ENCODE peak calls at places on chromosomes 16 and 17, in four cellular contexts. B is CD8-positive, alpha-beta T cell; G is BE2C; E is heart left ventricle. J is an unnamed sample.

GRCh38 chr17:36850794-36851193 is 86.5 kb upstream of the LHX1 start:
- DNase-seq in B (no peak), G (no peak), E (no peak), J (no peak)

GRCh38 chr16:22388101-22388644 is 13.8 kb upstream of the CDR2 start:
- DNase-seq in B (no peak), G (no peak), E (no peak), J (no peak)

GRCh38 chr16:1188781-1189189 is 35.9 kb downstream of the CACNA1H start:
- DNase-seq in B (peak), G (no peak), E (peak), J (no peak)

GRCh38 chr16:22763655-22764054 is 50.3 kb upstream of the HS3ST2 start:
- DNase-seq in B (no peak), G (peak), E (no peak), J (no peak)

GRCh38 chr16:47431960-47432359 is 28.9 kb downstream of the ITFG1 start:
- DNase-seq in B (no peak), G (no peak), E (no peak), J (no peak)

GRCh38 chr17:35896011-35896587 is 15.9 kb upstream of the CCL5 start:
- DNase-seq in B (no peak), G (no peak), E (no peak), J (no peak)

GRCh38 chr16:24332178-24332577 is 76.0 kb downstream of the CACNG3 start:
- DNase-seq in B (no peak), G (no peak), E (no peak), J (no peak)

GRCh38 chr17:49823614-49824013 is 24.3 kb downstream of the TAC4 start:
- DNase-seq in B (no peak), G (no peak), E (no peak), J (no peak)

GRCh38 chr17:32015245-32016013 is 8.2 kb downstream of the LRRC37B start:
- DNase-seq in B (no peak), G (no peak), E (no peak), J (no peak)

GRCh38 chr17:65886240-65886639 is 305.7 kb downstream of the CEP112 start:
- DNase-seq in B (no peak), G (no peak), E (no peak), J (no peak)

GRCh38 chr16:29310852-29311314 is 95.6 kb downstream of the NPIPB11 start:
- DNase-seq in B (no peak), G (no peak), E (no peak), J (no peak)

GRCh38 chr17:17539591-17539990 is 43.4 kb upstream of the RASD1 start:
- DNase-seq in B (no peak), G (no peak), E (no peak), J (no peak)

GRCh38 chr16:30186782-30187555 is 3.6 kb downstream of the CORO1A start:
- DNase-seq in B (peak), G (peak), E (peak), J (no peak)

GRCh38 chr17:76554131-76554530 is 14.3 kb downstream of the PRCD start:
- DNase-seq in B (no peak), G (no peak), E (peak), J (no peak)

GRCh38 chr16:52812945-52813556 is 239.6 kb downstream of the CHD9NB start:
- DNase-seq in B (no peak), G (no peak), E (no peak), J (no peak)

GRCh38 chr16:82044585-82044911 is 9.5 kb downstream of the HSD17B2 start:
- DNase-seq in B (no peak), G (no peak), E (no peak), J (no peak)

GRCh38 chr16:52914428-52914827 is 138.3 kb downstream of the CHD9NB start:
- DNase-seq in B (no peak), G (no peak), E (no peak), J (no peak)

GRCh38 chr16:12341423-12341822 is 364.9 kb downstream of the SNX29 start:
- DNase-seq in B (no peak), G (no peak), E (no peak), J (no peak)

GRCh38 chr16:48971571-48972071 is 310.0 kb downstream of the CBLN1 start:
- DNase-seq in B (no peak), G (no peak), E (no peak), J (no peak)

GRCh38 chr16:20938426-20938825 is 37.9 kb downstream of the LYRM1 start:
- DNase-seq in B (no peak), G (no peak), E (no peak), J (no peak)

GRCh38 chr16:67393790-67394270 is 532 bp upstream of the TPPP3 start:
- DNase-seq in B (no peak), G (no peak), E (peak), J (no peak)

GRCh38 chr16:3954411-3954921 is 74.0 kb upstream of the CREBBP start:
- DNase-seq in B (no peak), G (no peak), E (no peak), J (no peak)

GRCh38 chr16:20910781-20911321 is 10.3 kb downstream of the LYRM1 start:
- DNase-seq in B (no peak), G (no peak), E (no peak), J (no peak)

GRCh38 chr16:81645303-81645702 is 133.8 kb upstream of the PLCG2 start:
- DNase-seq in B (no peak), G (peak), E (peak), J (peak)

GRCh38 chr17:78268960-78269892 is 37.8 kb downstream of the TMEM235 start:
- DNase-seq in B (no peak), G (no peak), E (no peak), J (no peak)

GRCh38 chr16:89120281-89120680 is 26.6 kb downstream of the ACSF3 start:
- DNase-seq in B (no peak), G (no peak), E (peak), J (no peak)

GRCh38 chr17:80774146-80774545 is 217.5 kb upstream of the CHMP6 start:
- DNase-seq in B (no peak), G (no peak), E (no peak), J (no peak)

GRCh38 chr17:77892031-77892430 is 66.5 kb upstream of the TNRC6C start:
- DNase-seq in B (no peak), G (no peak), E (no peak), J (no peak)

GRCh38 chr17:80254396-80255241 is 6.0 kb upstream of the RNF213 start:
- DNase-seq in B (no peak), G (no peak), E (no peak), J (no peak)

GRCh38 chr16:71722801-71723536 is 1.5 kb downstream of the PHLPP2 start:
- DNase-seq in B (peak), G (peak), E (peak), J (peak)

GRCh38 chr17:16463341-16464000 is 28.5 kb downstream of the LRRC75A start:
- DNase-seq in B (no peak), G (peak), E (peak), J (no peak)

GRCh38 chr16:54447606-54448440 is 161.2 kb upstream of the IRX3 start:
- DNase-seq in B (no peak), G (no peak), E (no peak), J (peak)

GRCh38 chr17:16944334-16945140 is 27.4 kb downstream of the TNFRSF13B start:
- DNase-seq in B (no peak), G (no peak), E (no peak), J (peak)

GRCh38 chr16:4081577-4082021 is 34.6 kb downstream of the ADCY9 start:
- DNase-seq in B (peak), G (no peak), E (no peak), J (peak)

GRCh38 chr17:34241062-34241461 is 14.0 kb upstream of the CCL2 start:
- DNase-seq in B (no peak), G (no peak), E (peak), J (no peak)

GRCh38 chr17:72603346-72604242 is 482.8 kb downstream of the SOX9 start:
- DNase-seq in B (no peak), G (no peak), E (no peak), J (no peak)

GRCh38 chr17:10192500-10192899 is 5.9 kb downstream of the GAS7 start:
- DNase-seq in B (no peak), G (no peak), E (no peak), J (no peak)
- H3K4me3 ChIP-seq in B (no peak), G (no peak), E (no peak), J (no peak)

DNA sequence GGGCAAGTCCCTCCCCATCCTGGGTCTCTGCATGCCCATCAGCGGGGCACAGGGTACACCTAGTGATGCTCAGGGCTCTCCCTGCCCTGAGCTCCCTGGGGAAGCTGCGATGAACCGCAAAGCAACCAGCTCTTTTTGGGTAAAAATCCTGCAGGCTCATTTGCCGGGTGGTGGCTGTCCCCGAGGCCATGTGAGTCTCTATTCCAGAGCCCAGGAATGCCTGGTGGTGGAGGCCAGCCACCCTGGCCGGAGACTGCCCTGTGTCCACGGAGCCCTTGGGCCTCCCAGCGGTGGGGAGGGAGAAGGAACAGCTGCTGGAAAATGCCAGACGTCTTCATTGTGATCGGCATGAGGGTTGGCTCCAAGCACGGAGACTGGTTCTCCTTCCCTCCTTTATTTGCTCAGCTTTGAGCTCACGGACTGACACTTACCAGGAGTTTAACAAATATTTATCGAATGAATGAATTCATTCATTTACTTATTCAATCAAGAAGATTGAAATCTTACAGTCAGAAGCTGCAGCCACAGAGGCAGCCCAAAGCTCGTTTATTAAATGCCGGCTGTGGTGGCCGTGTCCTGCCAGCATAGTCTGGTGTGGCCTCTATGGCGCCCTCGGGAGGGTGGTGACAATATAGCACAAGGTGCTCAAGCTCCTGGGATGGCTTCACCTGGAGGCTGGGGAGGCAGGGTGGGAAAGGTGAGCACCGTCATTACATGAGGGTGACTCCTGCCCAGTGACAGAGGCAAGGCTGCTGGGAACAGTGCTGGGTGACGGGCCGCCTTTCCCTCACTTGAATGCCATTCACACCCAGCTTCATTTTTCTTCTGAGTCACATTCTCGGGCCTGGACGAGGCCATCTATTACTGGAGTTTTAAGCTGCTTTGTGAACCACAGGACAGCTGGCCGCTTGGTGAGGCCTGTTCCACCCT is 31.1 kb upstream of the JPH3 start:
- DNase-seq in B (no peak), G (peak), E (peak), J (peak)
- TF ChIP-seq CTCF in B (no peak), G (peak), E (peak), J (no peak)

DNA sequence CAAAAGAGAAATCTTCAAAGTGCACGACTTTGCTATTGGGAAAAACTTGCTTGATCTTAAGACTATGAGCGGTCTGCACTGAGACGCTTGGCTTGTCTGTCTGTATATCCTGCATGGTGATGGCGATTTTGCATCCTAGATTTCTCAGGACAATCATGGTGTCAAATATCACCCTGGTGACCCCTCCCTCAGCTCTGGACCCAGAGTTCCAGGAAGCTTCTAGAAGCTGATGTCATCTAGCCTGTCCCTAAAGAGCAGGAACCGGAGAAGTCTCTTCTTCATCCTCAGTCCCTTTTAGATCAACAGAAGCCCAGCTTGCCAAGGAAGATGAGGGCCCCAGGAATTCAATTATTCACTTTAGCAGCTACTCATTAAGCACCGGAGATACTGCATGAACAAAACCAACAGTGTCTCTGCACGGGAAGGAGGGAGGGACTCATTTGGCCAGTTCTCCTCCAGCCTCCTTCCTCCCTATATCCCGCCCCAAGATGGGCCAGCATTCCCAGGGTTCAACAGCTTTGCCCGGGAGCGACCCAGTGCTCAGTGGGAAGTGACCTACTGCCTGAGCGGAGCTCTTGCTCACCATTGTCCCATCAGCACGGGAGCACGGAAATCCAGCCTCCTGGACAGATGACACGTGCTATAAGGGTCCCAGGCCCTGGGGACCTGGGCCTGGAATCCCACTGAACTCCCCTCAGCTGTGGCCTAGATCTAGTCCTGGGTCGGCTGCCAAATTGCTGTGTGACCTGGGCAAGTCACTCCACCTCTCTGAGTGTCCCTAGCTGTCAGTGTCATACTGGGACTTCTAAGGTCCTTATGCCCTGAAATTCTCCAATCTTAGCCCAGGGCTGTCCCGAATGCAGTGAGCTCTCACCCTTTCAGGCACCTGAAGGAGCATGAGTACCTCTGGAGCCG is 3.8 kb downstream of the EMP2 start:
- DNase-seq in B (no peak), G (no peak), E (no peak), J (no peak)
- H3K4me3 ChIP-seq in B (no peak), G (no peak), E (no peak), J (peak)

DNA sequence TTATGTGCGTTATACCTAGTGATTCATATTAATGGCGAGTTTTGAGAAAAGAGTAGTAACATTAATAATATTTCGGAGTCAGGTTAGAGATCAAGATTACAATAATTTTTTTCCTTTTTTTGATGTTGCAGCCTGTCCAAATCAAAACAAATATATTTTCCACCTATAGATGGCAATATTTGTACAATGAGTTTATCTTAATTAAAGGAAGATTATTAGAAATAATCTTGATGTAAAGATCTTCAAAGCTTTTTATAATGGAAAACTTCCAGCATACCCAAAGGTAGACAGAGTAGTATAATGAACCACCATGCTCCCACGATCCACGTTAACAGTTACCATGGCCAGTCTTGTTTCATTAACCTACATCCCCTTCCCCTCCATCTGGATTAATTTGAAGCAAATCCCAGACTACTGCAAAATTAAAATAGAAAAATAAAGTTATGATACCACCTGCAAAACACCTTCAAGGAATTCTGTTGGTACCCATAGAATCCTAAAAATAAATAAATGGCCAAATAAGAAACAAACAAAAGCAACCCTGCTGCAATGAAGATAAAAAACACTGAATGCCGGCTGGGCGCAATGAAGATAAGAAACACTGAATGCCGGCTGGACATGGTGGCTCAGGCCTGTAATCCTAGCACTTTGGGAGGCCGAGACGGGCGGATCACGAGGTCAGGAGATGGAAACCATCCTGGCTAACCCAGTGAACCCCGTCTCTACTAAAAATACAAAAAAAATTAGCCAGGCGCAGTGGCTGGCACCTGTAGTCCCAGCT is 46.5 kb upstream of the GINS3 start:
- DNase-seq in B (no peak), G (no peak), E (no peak), J (no peak)
- TF ChIP-seq CTCF in B (no peak), G (no peak), E (peak), J (no peak)

GRCh38 chr16:15445450-15445849 is 11.1 kb downstream of the BMERB1 start:
- DNase-seq in B (no peak), G (no peak), E (no peak), J (no peak)

GRCh38 chr16:15443753-15444152 is 9.4 kb downstream of the BMERB1 start:
- DNase-seq in B (no peak), G (no peak), E (no peak), J (no peak)

GRCh38 chr16:15439102-15439501 is 4.7 kb downstream of the BMERB1 start:
- DNase-seq in B (no peak), G (no peak), E (no peak), J (no peak)

GRCh38 chr16:15444264-15444663 is 9.9 kb downstream of the BMERB1 start:
- DNase-seq in B (no peak), G (no peak), E (no peak), J (no peak)

GRCh38 chr16:15440852-15441251 is 6.5 kb downstream of the BMERB1 start:
- DNase-seq in B (no peak), G (no peak), E (no peak), J (no peak)
- H3K4me3 ChIP-seq in B (no peak), G (no peak), E (no peak), J (no peak)

GRCh38 chr17:2090804-2091534 is 36.1 kb downstream of the HIC1 start:
- DNase-seq in B (no peak), G (no peak), E (peak), J (no peak)
- TF ChIP-seq CTCF in B (no peak), G (no peak), E (peak), J (no peak)

GRCh38 chr17:7654832-7655540 is 4.3 kb downstream of the ATP1B2 start:
- DNase-seq in B (no peak), G (no peak), E (no peak), J (no peak)

GRCh38 chr17:7651097-7651958 is 602 bp downstream of the ATP1B2 start:
- DNase-seq in B (no peak), G (no peak), E (peak), J (no peak)

GRCh38 chr17:7652659-7653343 is 2.1 kb downstream of the ATP1B2 start:
- DNase-seq in B (no peak), G (no peak), E (no peak), J (no peak)

GRCh38 chr17:7650509-7651096 is at the start of gene ATP1B2:
- DNase-seq in B (peak), G (peak), E (peak), J (peak)

GRCh38 chr17:7651959-7652658 is 1.4 kb downstream of the ATP1B2 start:
- DNase-seq in B (no peak), G (no peak), E (no peak), J (no peak)
- H3K4me3 ChIP-seq in B (no peak), G (no peak), E (peak), J (no peak)

GRCh38 chr16:63652091-63652490 is 1469.8 kb downstream of the CDH11 start:
- DNase-seq in B (no peak), G (no peak), E (no peak), J (no peak)

GRCh38 chr16:63650550-63650949 is 1471.3 kb downstream of the CDH11 start:
- DNase-seq in B (no peak), G (no peak), E (no peak), J (no peak)

DNA sequence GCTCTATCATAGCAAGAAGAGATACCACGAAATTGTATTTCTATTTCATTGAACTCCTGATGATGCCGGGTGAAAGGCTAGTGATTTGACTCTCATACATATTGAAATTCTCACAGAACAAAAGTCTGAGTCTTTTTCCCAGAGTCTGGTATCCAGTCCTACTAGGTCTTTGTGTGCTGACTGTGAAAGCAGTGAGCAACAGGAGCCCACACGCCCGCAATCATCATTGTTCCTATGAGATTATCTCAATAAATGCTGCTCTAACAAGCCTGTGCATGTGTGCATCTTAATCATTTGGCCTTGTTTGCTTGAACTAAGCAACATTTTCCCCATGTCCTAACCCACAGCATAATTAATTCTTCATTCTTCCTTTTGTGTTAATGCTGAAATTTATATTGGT is 1466.0 kb downstream of the CDH11 start:
- DNase-seq in B (no peak), G (no peak), E (no peak), J (no peak)
- TF ChIP-seq CTCF in B (no peak), G (no peak), E (no peak), J (no peak)

GRCh38 chr17:45996282-45996937 is 2.6 kb upstream of the STH start:
- DNase-seq in B (no peak), G (no peak), E (no peak), J (no peak)
- H3K4me3 ChIP-seq in B (no peak), G (no peak), E (no peak), J (no peak)

GRCh38 chr16:84144859-84145639 is at the start of the genes DNAAF1 and HSDL1:
- DNase-seq in B (peak), G (peak), E (peak), J (peak)
- TF ChIP-seq CTCF in B (no peak), G (no peak), E (no peak), J (no peak)

J was measured in right atrium auricular region.